ENCODE peak calls at places on chromosomes 4 and X, in five cellular contexts. O, S, W, K and Z are unnamed samples.
A peak's percentile ranks its signal among the peaks of the same experiment; 100 is the strongest.

GRCh38 chrX:40579880-40580536 is 762 bp upstream of the ATP6AP2 start:
- DNase-seq in O (peak; percentile 12), S (peak; percentile 5), W (no peak), K (peak; percentile 61), Z (no peak)

GRCh38 chr4:107818301-107818910 is 6.3 kb upstream of the SGMS2 start:
- DNase-seq in O (peak; percentile 42), S (peak; percentile 44), W (peak; percentile 19), K (no peak), Z (no peak)

GRCh38 chr4:80322716-80323115 is 12.8 kb upstream of the CFAP299 start:
- DNase-seq in O (peak; percentile 29), S (peak; percentile 59), W (peak; percentile 59), K (no peak), Z (peak; percentile 60)

GRCh38 chr4:26273308-26273980 is 47.4 kb upstream of the RBPJ start:
- DNase-seq in O (no peak), S (no peak), W (no peak), K (no peak), Z (peak; percentile 8)

GRCh38 chr4:104015680-104016079 is 295.9 kb upstream of the TACR3 start:
- DNase-seq in O (peak; percentile 13), S (peak; percentile 8), W (no peak), K (no peak), Z (no peak)

GRCh38 chr4:7034262-7035081 is 8.7 kb upstream of the TADA2B start:
- DNase-seq in O (no peak), S (peak; percentile 78), W (peak; percentile 58), K (peak; percentile 87), Z (peak; percentile 60)

GRCh38 chr4:80371046-80371445 is 35.5 kb downstream of the CFAP299 start:
- DNase-seq in O (no peak), S (no peak), W (no peak), K (no peak), Z (no peak)

GRCh38 chr4:108620933-108621905 is 843 bp downstream of the RPL34 start:
- DNase-seq in O (peak; percentile 32), S (no peak), W (no peak), K (no peak), Z (peak; percentile 24)

GRCh38 chrX:68696267-68696666 is 48.8 kb downstream of the STARD8 start:
- DNase-seq in O (no peak), S (no peak), W (no peak), K (no peak), Z (no peak)

GRCh38 chr4:26856906-26857277 is 3.7 kb upstream of the STIM2 start:
- DNase-seq in O (no peak), S (peak; percentile 30), W (no peak), K (no peak), Z (no peak)

GRCh38 chr4:30854566-30854965 is 134.4 kb downstream of the PCDH7 start:
- DNase-seq in O (no peak), S (no peak), W (no peak), K (no peak), Z (no peak)

GRCh38 chrX:81238166-81238565 is 36.3 kb downstream of the SH3BGRL start:
- DNase-seq in O (no peak), S (no peak), W (no peak), K (no peak), Z (no peak)

GRCh38 chr4:38368612-38369011 is 295.4 kb upstream of the KLF3 start:
- DNase-seq in O (no peak), S (peak; percentile 82), W (peak; percentile 61), K (no peak), Z (peak; percentile 78)

GRCh38 chrX:49273181-49273727 is 3.7 kb downstream of the PPP1R3F start:
- DNase-seq in O (no peak), S (no peak), W (no peak), K (no peak), Z (no peak)

GRCh38 chrX:98338544-98338943 is 1454.8 kb downstream of the RPA4 start:
- DNase-seq in O (no peak), S (no peak), W (no peak), K (no peak), Z (no peak)

GRCh38 chrX:8731579-8732395 is at the start of gene ANOS1:
- DNase-seq in O (peak; percentile 11), S (peak; percentile 29), W (no peak), K (no peak), Z (no peak)

GRCh38 chr4:148445903-148446261 is 3.7 kb upstream of the NR3C2 start:
- DNase-seq in O (no peak), S (no peak), W (no peak), K (no peak), Z (no peak)

GRCh38 chr4:8847764-8848163 is 23.9 kb downstream of the HMX1 start:
- DNase-seq in O (no peak), S (no peak), W (peak; percentile 3), K (no peak), Z (no peak)

GRCh38 chr4:148926861-148927260 is 484.6 kb upstream of the NR3C2 start:
- DNase-seq in O (no peak), S (peak; percentile 16), W (no peak), K (no peak), Z (peak; percentile 14)

GRCh38 chr4:122341906-122342305 is 36.9 kb upstream of the ADAD1 start:
- DNase-seq in O (no peak), S (peak; percentile 63), W (peak; percentile 81), K (peak; percentile 1), Z (peak; percentile 88)

GRCh38 chrX:124242160-124242559 is 90.3 kb upstream of the TEX13D start:
- DNase-seq in O (no peak), S (no peak), W (no peak), K (no peak), Z (peak; percentile 49)

GRCh38 chr4:41028392-41029076 is 185.8 kb downstream of the APBB2 start:
- DNase-seq in O (no peak), S (no peak), W (peak; percentile 32), K (no peak), Z (peak; percentile 53)

GRCh38 chrX:1391707-1392375 is at the start of gene SLC25A6:
- DNase-seq in O (peak; percentile 94), S (peak; percentile 98), W (peak; percentile 96), K (peak; percentile 91), Z (peak; percentile 96)
- TF ChIP-seq CTCF in O (no peak), S (no peak), W (peak; percentile 6), K (no peak), Z (no peak)

GRCh38 chrX:1138476-1138875 is 74.0 kb downstream of the CRLF2 start:
- DNase-seq in O (no peak), S (no peak), W (no peak), K (no peak), Z (no peak)
- H3K4me3 ChIP-seq in O (peak overlapping the region; percentile 25), S (no peak overlapping the region), W (no peak overlapping the region), K (no peak overlapping the region), Z (no peak overlapping the region)

GRCh38 chrX:24149346-24150050 is at the start of gene ZFX:
- DNase-seq in O (peak; percentile 51), S (peak; percentile 74), W (peak; percentile 64), K (no peak), Z (peak; percentile 70)
- TF ChIP-seq CTCF in O (no peak), S (peak; percentile 7), W (no peak), K (peak; percentile 14), Z (no peak)

DNA sequence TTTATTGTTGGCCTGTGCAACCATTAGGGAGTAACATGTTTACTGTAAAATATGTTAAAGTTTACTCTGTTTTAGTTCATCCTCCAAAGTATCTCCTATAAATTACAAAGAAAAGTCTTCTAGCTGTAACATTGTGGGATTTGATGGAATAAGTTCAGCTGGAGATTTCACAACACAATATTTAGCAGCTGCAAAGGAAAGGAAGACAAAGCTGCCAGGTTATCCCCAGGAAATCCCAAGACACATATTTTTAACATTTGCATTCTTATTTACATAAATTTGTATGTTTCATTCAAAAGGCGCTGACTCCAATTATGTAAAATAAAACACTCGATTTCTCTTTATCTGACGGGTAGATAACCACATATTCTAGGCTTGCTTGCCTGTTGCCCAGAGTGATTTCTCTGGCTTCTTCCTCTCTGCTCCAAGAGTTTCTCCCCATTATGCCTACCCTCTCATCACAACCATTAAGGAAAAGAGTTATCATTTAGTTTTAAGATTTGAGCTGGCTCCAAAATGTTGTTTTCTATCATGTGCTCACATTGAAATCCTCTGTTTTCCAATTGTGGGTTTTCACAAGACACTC is 128.0 kb upstream of the RASGEF1B start:
- DNase-seq in O (no peak), S (no peak), W (no peak), K (no peak), Z (no peak)
- H3K4me3 ChIP-seq in O (no peak overlapping the region), S (no peak overlapping the region), W (no peak overlapping the region), K (no peak overlapping the region), Z (no peak overlapping the region)